ENCODE peak calls at places on chromosomes 7 and 10, in four cellular contexts. V is endothelial cell of umbilical vein, J is MM.1S, C is PC-3. Y is an unnamed sample.

GRCh38 chr10:99930731-99931550 is 78.8 kb downstream of the DNMBP start:
- DNase-seq in V (no peak), C (peak; percentile 77), J (no peak), Y (peak; percentile 89)

GRCh38 chr10:96366508-96366907 is 7.7 kb upstream of the OPALIN start:
- DNase-seq in J (no peak), V (peak; percentile 17), C (peak; percentile 75), Y (no peak)

GRCh38 chr7:20153567-20153966 is 63.6 kb downstream of the MACC1 start:
- DNase-seq in C (peak; percentile 15), V (no peak), J (no peak), Y (no peak)

GRCh38 chr10:103716206-103717160 is 138.9 kb downstream of the SH3PXD2A start:
- DNase-seq in J (no peak), V (no peak), C (peak; percentile 78), Y (peak; percentile 86)

GRCh38 chr7:2502647-2502966 is 17.0 kb upstream of the LFNG start:
- DNase-seq in V (no peak), J (no peak), C (no peak), Y (no peak)

GRCh38 chr10:76150139-76150885 is 718.9 kb downstream of the LRMDA start:
- DNase-seq in C (peak; percentile 50), V (no peak), J (no peak), Y (peak; percentile 73)

GRCh38 chr10:94042001-94042813 is 48.5 kb downstream of the PLCE1 start:
- DNase-seq in J (no peak), V (no peak), C (peak; percentile 86), Y (peak; percentile 23)

GRCh38 chr10:44385423-44385725 is 477 bp upstream of the CXCL12 start:
- DNase-seq in C (no peak), V (no peak), J (no peak), Y (no peak)

GRCh38 chr10:5147255-5147980 is 37.5 kb downstream of the AKR1C8 start:
- DNase-seq in V (no peak), C (no peak), J (no peak), Y (no peak)

GRCh38 chr10:95784279-95784913 is 28.4 kb downstream of the ENTPD1 start:
- DNase-seq in V (no peak), C (no peak), J (no peak), Y (no peak)

GRCh38 chr10:6383099-6383812 is 180.5 kb downstream of the PFKFB3 start:
- DNase-seq in J (no peak), V (peak; percentile 55), C (no peak), Y (no peak)

GRCh38 chr10:34761443-34761842 is 53.7 kb downstream of the PARD3 start:
- DNase-seq in V (no peak), C (peak; percentile 78), J (no peak), Y (peak; percentile 28)

GRCh38 chr7:46932656-46933424 is 649.1 kb downstream of the TNS3 start:
- DNase-seq in J (no peak), V (peak; percentile 34), C (peak; percentile 52), Y (peak; percentile 92)

GRCh38 chr10:15167411-15168295 is 840 bp downstream of the NMT2 start:
- DNase-seq in V (peak; percentile 62), C (peak; percentile 34), J (peak; percentile 59), Y (peak; percentile 50)

GRCh38 chr10:33986515-33986914 is 652.0 kb upstream of the NRP1 start:
- DNase-seq in C (no peak), J (no peak), V (no peak), Y (no peak)

GRCh38 chr7:92695308-92696261 is 105.4 kb upstream of the FAM133B start:
- DNase-seq in J (no peak), C (peak; percentile 61), V (peak; percentile 69), Y (peak; percentile 77)

GRCh38 chr7:105610165-105610930 is 29.1 kb upstream of the EFCAB10 start:
- DNase-seq in V (no peak), C (no peak), J (no peak), Y (no peak)

GRCh38 chr10:128779457-128779856 is 653.2 kb upstream of the MKI67 start:
- DNase-seq in V (no peak), C (no peak), J (no peak), Y (no peak)

GRCh38 chr10:86711957-86712708 is 43.8 kb downstream of the LDB3 start:
- DNase-seq in V (no peak), J (peak; percentile 24), C (no peak), Y (peak; percentile 17)

GRCh38 chr7:104306788-104307187 is 21.6 kb upstream of the LHFPL3 start:
- DNase-seq in J (no peak), V (no peak), C (no peak), Y (no peak)

GRCh38 chr7:114086906-114087651 is 168.3 kb upstream of the PPP1R3A start:
- DNase-seq in J (peak; percentile 73), V (peak; percentile 27), C (no peak), Y (peak; percentile 3)

GRCh38 chr7:151941009-151941408 is 15.2 kb upstream of the GALNTL5 start:
- DNase-seq in V (no peak), J (no peak), C (no peak), Y (no peak)
- H3K9ac ChIP-seq in V (no peak overlapping the region), J (no peak overlapping the region), C (no peak overlapping the region), Y (no peak overlapping the region)

DNA sequence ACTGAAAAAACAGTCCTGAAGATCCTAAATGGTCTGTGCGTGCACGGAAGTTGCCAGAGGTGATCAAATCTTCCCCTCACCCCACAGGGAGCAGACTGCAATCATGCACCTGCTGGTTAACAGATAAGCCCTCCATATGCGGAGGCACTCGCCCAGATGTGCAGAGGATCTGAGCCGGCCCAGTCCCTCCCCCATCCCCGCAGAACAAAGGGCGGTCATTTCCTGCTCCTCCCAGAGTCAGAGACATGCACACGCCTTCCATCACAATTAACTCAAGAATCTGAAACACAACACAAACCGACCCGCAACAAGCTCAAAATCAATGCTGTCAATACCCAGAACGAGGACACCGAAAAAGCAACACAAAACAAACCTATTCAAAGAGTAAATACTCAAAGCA is 24.2 kb downstream of the CRTAC1 start:
- DNase-seq in C (no peak), V (no peak), J (no peak), Y (no peak)
- H3K9ac ChIP-seq in C (no peak overlapping the region), V (no peak overlapping the region), J (no peak overlapping the region), Y (no peak overlapping the region)

GRCh38 chr10:45534572-45534971 is 138.0 kb downstream of the ZFAND4 start:
- DNase-seq in C (no peak), V (no peak), J (no peak), Y (no peak)
- H3K9ac ChIP-seq in C (no peak overlapping the region), V (no peak overlapping the region), J (no peak overlapping the region), Y (no peak overlapping the region)

DNA sequence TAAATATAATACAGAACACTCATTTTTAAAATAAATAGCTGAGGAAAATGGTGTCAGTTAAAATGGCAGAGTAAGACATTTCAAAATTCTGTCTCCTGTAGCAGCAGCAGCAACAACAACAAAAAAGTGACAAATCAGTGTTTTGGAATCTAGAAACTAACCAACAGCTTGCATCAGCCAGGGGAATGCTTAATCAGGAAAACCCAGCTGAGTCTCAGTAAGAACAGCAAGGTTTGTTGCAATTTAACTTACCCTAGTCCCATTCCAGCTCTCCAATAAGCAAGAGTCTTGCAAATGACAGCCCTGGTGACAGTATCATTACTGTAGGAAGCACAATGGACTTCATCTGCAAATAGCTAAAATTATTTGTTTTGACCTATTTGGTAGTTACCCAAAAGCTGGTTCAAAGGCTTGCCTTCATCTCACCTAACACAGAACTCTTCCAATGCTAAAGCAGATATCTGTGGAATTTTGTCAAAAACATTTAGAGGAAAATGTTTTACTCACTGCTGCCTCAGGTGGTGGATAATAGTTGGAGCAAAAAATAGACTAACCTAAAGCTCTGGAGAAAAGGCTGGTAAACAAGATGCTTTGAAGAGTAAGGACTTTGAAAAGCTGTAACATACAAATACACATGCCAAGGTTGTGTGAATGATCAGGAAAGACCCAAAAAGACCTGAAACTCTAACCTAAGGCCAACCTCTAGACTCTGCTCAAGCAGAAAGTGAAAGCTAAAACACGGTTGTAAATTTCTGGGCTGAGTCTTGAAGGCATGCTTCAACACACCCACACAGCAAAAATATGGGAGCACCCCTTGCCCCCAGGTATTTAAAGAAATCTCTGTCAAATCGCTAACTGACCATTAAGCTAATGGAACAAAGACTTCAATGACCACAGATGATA is 9.9 kb upstream of the ARHGAP22 start:
- DNase-seq in V (peak; percentile 18), J (peak; percentile 65), C (peak; percentile 50), Y (peak; percentile 34)
- H3K9ac ChIP-seq in V (no peak overlapping the region), J (peak overlapping the region; percentile 14), C (no peak overlapping the region), Y (no peak overlapping the region)

DNA sequence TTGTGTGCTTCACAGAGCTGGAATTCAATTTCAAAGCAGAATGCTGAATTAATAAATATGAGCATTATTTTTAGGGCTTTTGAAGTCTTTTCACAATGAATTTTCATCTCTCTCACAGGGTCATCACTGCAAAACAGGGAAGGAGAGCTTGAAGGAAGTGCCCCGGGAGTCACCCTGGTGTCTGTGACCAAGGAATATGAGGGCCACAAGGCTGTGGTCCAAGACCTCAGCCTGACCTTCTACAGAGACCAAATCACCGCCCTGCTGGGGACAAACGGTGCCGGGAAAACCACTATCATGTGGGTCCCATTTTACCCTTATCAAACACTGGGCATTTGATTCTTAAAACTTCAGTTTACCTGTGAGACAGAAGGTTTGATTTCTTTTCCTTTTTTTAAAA is 217.7 kb downstream of the ABCA13 start:
- DNase-seq in C (no peak), J (no peak), V (no peak), Y (no peak)
- H3K9ac ChIP-seq in C (peak overlapping the region; percentile 67), J (no peak overlapping the region), V (no peak overlapping the region), Y (no peak overlapping the region)

Y was measured in mammary epithelial cell.